ENCODE peak calls at places on chromosomes 16 and 17, in seven cellular contexts. H, S, A, W, V, K and L are unnamed samples.

GRCh38 chr16:8776193-8776592 is 21.2 kb downstream of the TMEM186 start:
- DNase-seq in H (no peak), S (no peak), A (no peak), W (no peak), V (no peak), K (no peak), L (no peak)

GRCh38 chr16:3036726-3037315 is at the start of gene BICDL2:
- DNase-seq in H (no peak), S (no peak), A (no peak), W (no peak), V (no peak), K (no peak), L (no peak)

GRCh38 chr17:59771093-59771492 is 63.6 kb downstream of the VMP1 start:
- DNase-seq in H (no peak), S (no peak), A (no peak), W (no peak), V (no peak), K (no peak), L (no peak)

GRCh38 chr17:55624789-55625433 is 97.8 kb downstream of the TMEM100 start:
- DNase-seq in H (no peak), S (no peak), A (no peak), W (no peak), V (no peak), K (no peak), L (no peak)

GRCh38 chr16:117381-118365 is 20.8 kb downstream of the NPRL3 start:
- DNase-seq in H (peak; percentile 31), S (peak; percentile 50), A (peak; percentile 57), W (peak; percentile 21), V (peak; percentile 71), K (no peak), L (no peak)

GRCh38 chr16:2475413-2476344 is 752 bp downstream of the TBC1D24 start:
- DNase-seq in H (no peak), S (no peak), A (no peak), W (no peak), V (peak; percentile 62), K (no peak), L (no peak)

GRCh38 chr16:68005786-68006286 is 6.6 kb upstream of the DPEP2 start:
- DNase-seq in H (no peak), S (no peak), A (no peak), W (no peak), V (peak; percentile 65), K (no peak), L (no peak)

GRCh38 chr17:38693700-38694329 is 11.3 kb upstream of the MLLT6 start:
- DNase-seq in H (peak; percentile 95), S (peak; percentile 51), A (peak; percentile 97), W (peak; percentile 45), V (no peak), K (peak; percentile 96), L (peak; percentile 91)

GRCh38 chr17:17675925-17676534 is 5.2 kb upstream of the RAI1 start:
- DNase-seq in H (no peak), S (no peak), A (no peak), W (peak; percentile 44), V (peak; percentile 86), K (no peak), L (no peak)

DNA sequence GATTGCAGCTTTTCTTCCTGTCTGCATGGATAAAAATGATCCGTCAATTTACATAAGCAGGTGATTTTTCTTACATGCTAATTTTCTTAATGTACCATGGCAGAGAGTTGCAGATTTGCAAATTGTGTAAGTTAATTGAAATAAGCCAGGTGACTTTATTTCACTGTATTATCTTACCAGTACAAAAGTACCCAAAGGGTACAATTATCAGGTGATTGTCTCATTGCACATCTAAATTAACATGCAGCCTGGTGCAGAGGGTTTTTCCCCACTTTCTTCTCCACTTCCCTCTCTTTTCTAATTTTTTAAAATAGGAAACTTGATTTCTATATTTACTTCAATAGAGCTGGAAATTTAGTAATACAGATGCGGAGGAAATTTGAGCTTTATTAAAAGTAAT is 11.2 kb downstream of the NLK start:
- DNase-seq in H (no peak), S (no peak), A (no peak), W (no peak), V (no peak), K (no peak), L (no peak)
- H3K4me3 ChIP-seq in H (no peak overlapping the region), S (no peak overlapping the region), A (no peak overlapping the region), W (no peak overlapping the region), V (no peak overlapping the region), K (no peak overlapping the region), L (no peak overlapping the region)

DNA sequence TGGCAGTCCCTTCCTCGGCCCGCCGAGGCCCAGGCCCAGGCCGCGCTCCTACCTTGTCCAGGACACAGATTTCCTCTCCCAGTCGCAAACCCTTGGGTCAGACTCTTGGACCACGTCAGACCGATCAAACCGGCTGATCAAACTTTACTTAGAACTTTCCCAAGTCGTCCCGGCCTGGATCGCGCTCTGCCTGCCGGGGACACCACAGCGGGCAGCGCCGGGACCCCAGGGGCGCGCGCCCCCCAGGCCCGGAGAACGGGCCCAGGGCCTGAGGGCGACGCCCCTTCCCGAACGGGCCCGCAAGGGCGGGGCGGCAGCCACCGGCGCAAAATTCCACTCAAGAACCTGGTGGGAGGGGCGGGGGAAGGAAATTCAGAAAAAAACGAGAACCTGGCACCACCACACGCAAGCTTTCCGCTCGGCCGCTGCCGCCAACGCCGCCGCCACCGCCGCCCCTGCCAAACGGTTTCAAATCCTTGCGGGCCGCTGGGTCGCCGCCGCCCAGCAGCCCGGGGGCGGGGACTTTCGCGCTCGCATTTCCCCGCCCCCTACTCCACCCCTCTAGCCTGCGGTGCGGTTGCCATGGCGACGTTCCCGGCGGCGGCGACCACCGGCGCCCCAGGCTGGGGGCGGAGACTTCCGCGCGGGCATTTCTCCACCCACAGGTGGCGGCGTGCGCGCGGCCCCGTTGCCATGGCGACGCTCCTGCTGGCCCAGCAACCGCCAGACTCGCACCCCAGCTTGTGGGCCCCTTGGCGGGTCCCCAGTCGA is at the start of gene CEP112:
- DNase-seq in H (peak; percentile 49), S (peak; percentile 65), A (peak; percentile 91), W (peak; percentile 72), V (peak; percentile 93), K (peak; percentile 73), L (peak; percentile 79)
- H3K4me3 ChIP-seq in H (peak within 1 kb of the TSS; percentile 71), S (peak within 1 kb of the TSS; percentile 65), A (peak within 1 kb of the TSS; percentile 67), W (peak within 1 kb of the TSS; percentile 68), V (peak within 1 kb of the TSS; percentile 79), K (peak within 1 kb of the TSS; percentile 62), L (peak within 1 kb of the TSS; percentile 79)

GRCh38 chr16:28876016-28876659 is 2.1 kb upstream of the ATP2A1 start:
- DNase-seq in H (no peak), S (no peak), A (no peak), W (no peak), V (no peak), K (no peak), L (no peak)
- H3K4me3 ChIP-seq in H (no peak overlapping the region), S (no peak overlapping the region), A (no peak overlapping the region), W (no peak overlapping the region), V (no peak overlapping the region), K (no peak overlapping the region), L (no peak overlapping the region)

DNA sequence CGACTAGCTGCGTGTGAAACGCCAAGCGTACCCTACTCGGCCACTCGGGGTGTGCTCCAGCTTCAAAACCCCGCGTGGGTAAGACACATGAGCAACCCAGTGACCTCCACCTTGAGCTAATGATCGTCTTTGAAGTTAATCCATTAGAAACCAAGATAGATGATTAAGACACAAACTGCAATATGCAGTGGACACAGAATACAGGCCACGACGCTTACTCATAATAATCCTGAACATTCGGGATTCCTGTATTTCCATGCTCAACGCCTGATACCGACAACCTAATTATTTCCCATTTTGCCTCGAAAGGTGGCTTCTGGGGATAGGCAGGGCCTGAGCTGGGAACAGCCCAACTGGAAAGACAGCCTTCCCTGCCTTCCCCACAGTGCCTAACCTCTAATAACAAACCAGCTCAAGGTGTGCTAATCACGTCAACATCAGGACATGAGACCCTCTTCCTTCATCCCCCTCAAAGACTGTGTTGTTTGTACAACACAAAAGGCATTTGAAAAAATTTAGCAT is 504 bp upstream of the COPRS start:
- DNase-seq in H (no peak), S (no peak), A (no peak), W (peak; percentile 20), V (no peak), K (no peak), L (no peak)
- H3K4me3 ChIP-seq in H (peak overlapping the region; percentile 61), S (peak overlapping the region; percentile 27), A (peak overlapping the region; percentile 63), W (peak overlapping the region; percentile 44), V (peak overlapping the region; percentile 76), K (peak overlapping the region; percentile 57), L (peak overlapping the region; percentile 99)

GRCh38 chr16:89917773-89918452 is 749 bp upstream of the MC1R start:
- DNase-seq in H (peak; percentile 95), S (peak; percentile 74), A (peak; percentile 83), W (peak; percentile 90), V (peak; percentile 96), K (peak; percentile 80), L (peak; percentile 84)
- H3K4me3 ChIP-seq in H (peak overlapping the region; percentile 53), S (peak overlapping the region; percentile 36), A (peak overlapping the region; percentile 19), W (no peak overlapping the region), V (peak overlapping the region; percentile 58), K (peak overlapping the region; percentile 23), L (peak overlapping the region; percentile 69)

DNA sequence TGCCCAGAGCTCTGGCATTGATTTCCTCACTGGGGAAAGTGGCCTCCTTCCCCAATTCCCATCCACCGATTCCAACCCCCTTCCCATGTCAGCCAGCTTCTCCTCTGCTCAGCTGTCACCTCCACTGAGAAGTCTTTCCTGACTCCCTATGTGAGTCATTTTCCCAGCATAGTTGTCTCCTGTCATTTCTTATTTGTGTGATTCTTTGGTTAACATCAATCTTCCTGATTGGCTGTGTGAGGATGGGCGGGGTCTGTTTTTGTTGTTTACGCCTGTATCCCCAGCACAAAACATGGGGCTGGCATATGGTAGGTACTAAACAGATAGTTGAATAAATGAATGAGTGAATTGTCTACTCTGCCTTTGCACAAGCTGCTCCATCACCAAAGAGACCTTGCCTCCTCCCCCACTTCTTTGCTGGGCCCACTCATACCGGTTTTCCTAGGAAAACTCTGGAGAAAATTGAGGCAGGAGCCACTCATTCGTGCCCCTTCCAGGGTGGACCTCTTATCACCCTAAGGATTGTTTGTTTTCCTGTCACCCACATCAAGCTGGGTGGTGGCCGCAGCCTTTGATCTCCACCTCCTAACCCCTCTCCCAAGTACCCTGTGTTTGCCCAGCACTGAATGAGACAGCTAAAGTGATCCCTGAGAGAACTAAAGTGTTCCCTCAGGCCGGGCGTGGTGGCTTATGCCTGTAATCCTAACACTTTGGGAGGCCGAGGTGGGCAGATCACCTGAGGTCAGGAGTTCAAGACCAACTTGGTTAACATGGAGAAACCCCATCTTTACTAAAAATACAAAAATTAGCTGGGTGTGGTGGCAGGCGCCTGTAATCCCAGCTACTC is 1.2 kb upstream of the GRB7 start:
- DNase-seq in H (no peak), S (no peak), A (no peak), W (no peak), V (no peak), K (no peak), L (no peak)
- H3K4me3 ChIP-seq in H (no peak overlapping the region), S (no peak overlapping the region), A (no peak overlapping the region), W (no peak overlapping the region), V (no peak overlapping the region), K (no peak overlapping the region), L (no peak overlapping the region)

DNA sequence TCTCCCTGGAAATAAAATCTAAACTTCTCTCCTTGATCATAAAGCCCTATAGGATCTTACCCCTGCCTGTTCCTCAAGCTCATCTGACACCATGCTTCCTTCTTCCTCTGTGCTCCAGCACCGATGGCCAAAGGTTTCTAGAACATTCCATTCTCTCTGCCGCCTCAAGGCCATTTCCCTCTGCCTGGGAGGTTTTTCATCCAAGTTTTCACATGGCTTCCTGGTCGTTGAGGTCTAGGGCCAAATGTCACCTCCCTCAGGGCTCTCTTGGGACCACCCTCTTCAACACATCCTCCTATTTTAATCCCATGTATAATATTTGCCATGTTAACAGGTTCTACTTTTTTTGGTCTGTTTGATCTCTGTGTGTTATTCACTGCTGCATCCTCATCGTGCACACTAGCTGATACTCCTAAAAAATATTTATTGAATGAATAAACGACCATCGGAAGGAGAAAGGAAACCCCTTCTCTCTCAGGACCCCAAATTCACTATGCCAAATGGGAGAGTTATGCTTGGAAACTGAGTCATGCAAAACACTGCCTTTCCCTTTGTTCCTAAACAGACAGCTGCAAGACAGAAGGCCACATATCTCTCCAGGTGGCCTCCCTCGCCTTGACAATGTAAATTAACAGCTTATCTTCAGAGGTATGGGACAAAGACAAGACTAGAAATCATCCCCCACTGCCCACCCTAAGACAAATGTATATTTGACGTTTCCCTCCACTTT is 78.5 kb downstream of the XYLT1 start:
- DNase-seq in H (no peak), S (no peak), A (no peak), W (no peak), V (no peak), K (no peak), L (no peak)
- H3K4me3 ChIP-seq in H (no peak overlapping the region), S (no peak overlapping the region), A (no peak overlapping the region), W (no peak overlapping the region), V (no peak overlapping the region), K (no peak overlapping the region), L (no peak overlapping the region)